ENCODE peak calls at places on chromosomes 2 and 18, in five cellular contexts. One of them, this sample, is unnamed.
A peak's percentile ranks its signal among the peaks of the same experiment; 100 is the strongest.

GRCh38 chr18:57436965-57437333 is 1.8 kb downstream of the ONECUT2 start:
- DNase-seq in WERI-Rb-1: no peak
- DNase-seq in pancreas: no peak
- DNase-seq in psoas muscle: no peak
- DNase-seq in tibial artery: no peak
- DNase-seq in this sample: no peak

GRCh38 chr18:56200381-56200831 is 438.0 kb downstream of the TXNL1 start:
- DNase-seq in WERI-Rb-1: no peak
- DNase-seq in pancreas: no peak
- DNase-seq in psoas muscle: no peak
- DNase-seq in tibial artery: no peak
- DNase-seq in this sample: no peak

GRCh38 chr2:218039171-218039570 is 29.9 kb upstream of the RUFY4 start:
- DNase-seq in WERI-Rb-1: no peak
- DNase-seq in pancreas: no peak
- DNase-seq in psoas muscle: no peak
- DNase-seq in tibial artery: no peak
- DNase-seq in this sample: no peak

GRCh38 chr18:69402219-69402989 is 1.7 kb downstream of the DOK6 start:
- DNase-seq in WERI-Rb-1: no peak
- DNase-seq in pancreas: no peak
- DNase-seq in psoas muscle: no peak
- DNase-seq in tibial artery: no peak
- DNase-seq in this sample: peak; percentile 73

GRCh38 chr2:207253946-207254345 is 88.2 kb upstream of the KLF7 start:
- DNase-seq in WERI-Rb-1: no peak
- DNase-seq in pancreas: no peak
- DNase-seq in psoas muscle: no peak
- DNase-seq in tibial artery: no peak
- DNase-seq in this sample: no peak

GRCh38 chr2:221895366-221896121 is 323.4 kb upstream of the EPHA4 start:
- DNase-seq in WERI-Rb-1: no peak
- DNase-seq in pancreas: no peak
- DNase-seq in psoas muscle: no peak
- DNase-seq in tibial artery: no peak
- DNase-seq in this sample: no peak

GRCh38 chr2:226220511-226220910 is 579.1 kb downstream of the IRS1 start:
- DNase-seq in WERI-Rb-1: no peak
- DNase-seq in pancreas: no peak
- DNase-seq in psoas muscle: no peak
- DNase-seq in tibial artery: no peak
- DNase-seq in this sample: no peak

GRCh38 chr2:9565436-9566153 is 10.0 kb upstream of the ADAM17 start:
- DNase-seq in WERI-Rb-1: no peak
- DNase-seq in pancreas: peak; percentile 25
- DNase-seq in psoas muscle: peak; percentile 84
- DNase-seq in tibial artery: peak; percentile 97
- DNase-seq in this sample: no peak

GRCh38 chr2:237968048-237968862 is 1.4 kb downstream of the UBE2F start:
- DNase-seq in WERI-Rb-1: no peak
- DNase-seq in pancreas: no peak
- DNase-seq in psoas muscle: no peak
- DNase-seq in tibial artery: peak; percentile 58
- DNase-seq in this sample: peak; percentile 56

GRCh38 chr18:48813833-48814489 is 136.8 kb downstream of the SMAD7 start:
- DNase-seq in WERI-Rb-1: peak; percentile 2
- DNase-seq in pancreas: no peak
- DNase-seq in psoas muscle: peak; percentile 28
- DNase-seq in tibial artery: peak; percentile 52
- DNase-seq in this sample: peak; percentile 41

GRCh38 chr2:60215295-60215990 is 338.0 kb downstream of the BCL11A start:
- DNase-seq in WERI-Rb-1: no peak
- DNase-seq in pancreas: peak; percentile 30
- DNase-seq in psoas muscle: no peak
- DNase-seq in tibial artery: no peak
- DNase-seq in this sample: peak; percentile 68

GRCh38 chr2:46825231-46825957 is 90.2 kb downstream of the MCFD2 start:
- DNase-seq in WERI-Rb-1: no peak
- DNase-seq in pancreas: no peak
- DNase-seq in psoas muscle: no peak
- DNase-seq in tibial artery: peak; percentile 12
- DNase-seq in this sample: peak; percentile 37

GRCh38 chr18:79518683-79519128 is 123.0 kb downstream of the NFATC1 start:
- DNase-seq in WERI-Rb-1: no peak
- DNase-seq in pancreas: no peak
- DNase-seq in psoas muscle: no peak
- DNase-seq in tibial artery: no peak
- DNase-seq in this sample: peak; percentile 30

GRCh38 chr2:155633060-155633839 is 699.3 kb downstream of the NR4A2 start:
- DNase-seq in WERI-Rb-1: no peak
- DNase-seq in pancreas: no peak
- DNase-seq in psoas muscle: no peak
- DNase-seq in tibial artery: no peak
- DNase-seq in this sample: no peak

GRCh38 chr2:127225186-127225960 is 5.3 kb upstream of the CYP27C1 start:
- DNase-seq in WERI-Rb-1: no peak
- DNase-seq in pancreas: no peak
- DNase-seq in psoas muscle: no peak
- DNase-seq in tibial artery: no peak
- DNase-seq in this sample: no peak

GRCh38 chr2:96121414-96121813 is 5.0 kb upstream of the ADRA2B start:
- DNase-seq in WERI-Rb-1: no peak
- DNase-seq in pancreas: no peak
- DNase-seq in psoas muscle: no peak
- DNase-seq in tibial artery: no peak
- DNase-seq in this sample: no peak

GRCh38 chr18:32301976-32302743 is 112.3 kb downstream of the MEP1B start:
- DNase-seq in WERI-Rb-1: no peak
- DNase-seq in pancreas: no peak
- DNase-seq in psoas muscle: no peak
- DNase-seq in tibial artery: no peak
- DNase-seq in this sample: no peak

GRCh38 chr2:195850764-195851163 is 193.7 kb downstream of the SLC39A10 start:
- DNase-seq in WERI-Rb-1: no peak
- DNase-seq in pancreas: no peak
- DNase-seq in psoas muscle: no peak
- DNase-seq in tibial artery: no peak
- DNase-seq in this sample: no peak

GRCh38 chr18:26863921-26864497 is 1.5 kb downstream of the AQP4 start:
- DNase-seq in WERI-Rb-1: no peak
- DNase-seq in pancreas: no peak
- DNase-seq in psoas muscle: no peak
- DNase-seq in tibial artery: no peak
- DNase-seq in this sample: peak; percentile 55

GRCh38 chr18:26575865-26576217 is 27.5 kb upstream of the KCTD1 start:
- DNase-seq in WERI-Rb-1: no peak
- DNase-seq in pancreas: no peak
- DNase-seq in psoas muscle: no peak
- DNase-seq in tibial artery: no peak
- DNase-seq in this sample: no peak

DNA sequence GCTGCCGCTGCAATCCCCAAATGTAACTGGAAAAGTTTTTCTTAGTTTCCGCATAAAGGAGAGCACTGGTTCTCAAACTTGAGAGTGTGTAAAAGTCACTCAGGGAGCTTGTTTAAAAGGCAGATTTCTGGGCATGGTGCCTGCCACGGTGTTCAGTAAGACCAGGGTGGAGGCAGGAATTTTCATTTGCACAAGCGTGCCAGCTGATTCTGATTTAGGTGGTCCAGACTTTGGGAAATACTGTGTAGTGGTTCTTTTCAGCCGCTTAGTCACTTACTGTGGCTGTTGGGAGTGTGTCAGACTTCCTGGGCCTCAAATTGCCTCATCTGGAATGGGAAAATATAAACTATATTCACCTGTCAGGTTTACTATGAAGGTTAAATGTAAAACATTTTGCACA is 788 bp downstream of the ARMC9 start:
- DNase-seq in WERI-Rb-1: no peak
- DNase-seq in pancreas: no peak
- DNase-seq in psoas muscle: no peak
- DNase-seq in tibial artery: no peak
- DNase-seq in this sample: no peak
- H3K27ac ChIP-seq in WERI-Rb-1: peak overlapping the region; percentile 97
- H3K27ac ChIP-seq in pancreas: no peak overlapping the region
- H3K27ac ChIP-seq in psoas muscle: no peak overlapping the region
- H3K27ac ChIP-seq in tibial artery: peak overlapping the region; percentile 73
- H3K27ac ChIP-seq in this sample: no peak overlapping the region

DNA sequence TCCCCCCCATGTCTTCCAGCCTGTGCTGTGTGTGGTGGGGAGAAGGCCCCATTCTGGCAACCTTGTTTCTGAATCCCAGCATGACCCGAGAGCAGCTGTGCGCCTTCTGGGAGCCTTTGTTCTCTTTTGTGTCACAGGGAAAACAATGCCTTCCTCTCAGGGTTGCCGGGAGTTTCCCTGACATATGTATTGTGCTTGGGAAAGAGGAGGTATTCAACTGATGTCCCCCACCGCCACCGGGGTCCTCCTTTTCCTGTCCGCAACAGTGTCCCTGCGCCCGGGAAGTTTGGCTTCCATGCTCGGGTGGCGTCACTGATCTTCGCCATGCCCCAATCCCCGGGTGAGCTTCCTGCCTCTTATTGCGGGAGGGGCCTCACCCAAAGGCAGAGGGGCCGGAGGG is 77.5 kb upstream of the ASB18 start:
- DNase-seq in WERI-Rb-1: no peak
- DNase-seq in pancreas: no peak
- DNase-seq in psoas muscle: no peak
- DNase-seq in tibial artery: no peak
- DNase-seq in this sample: no peak
- H3K4me3 ChIP-seq in WERI-Rb-1: no peak overlapping the region
- H3K4me3 ChIP-seq in pancreas: no peak overlapping the region
- H3K4me3 ChIP-seq in psoas muscle: no peak overlapping the region
- H3K4me3 ChIP-seq in tibial artery: no peak overlapping the region
- H3K4me3 ChIP-seq in this sample: no peak overlapping the region

DNA sequence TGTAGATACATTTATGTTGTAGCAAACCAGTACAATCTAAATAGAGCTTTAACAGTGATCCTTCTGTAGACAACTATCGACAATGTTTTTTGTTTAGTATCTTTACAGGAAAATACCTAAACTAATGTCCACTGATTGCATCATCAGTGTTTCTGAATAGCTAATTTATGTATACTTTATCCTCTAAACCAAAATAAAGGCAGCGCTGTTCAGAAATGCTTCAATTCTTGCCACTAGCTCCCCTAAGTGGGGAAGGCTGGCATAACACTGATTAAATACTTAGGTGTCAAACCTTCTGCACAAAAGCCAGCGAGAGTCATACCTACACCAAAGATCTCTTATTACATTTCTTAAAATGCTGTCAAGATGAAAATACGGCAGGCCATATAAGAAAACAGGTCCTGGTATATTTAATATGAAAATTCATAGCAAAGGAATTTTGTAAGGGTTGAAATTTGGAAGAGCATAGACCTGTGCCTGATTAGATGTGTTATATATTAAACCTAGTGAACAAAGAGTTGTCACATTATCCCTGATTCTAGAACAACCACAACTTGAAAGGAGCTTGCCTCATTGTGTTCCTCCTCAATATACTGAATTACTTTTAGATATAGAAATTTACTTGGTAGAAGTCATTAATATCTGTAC is 1693.4 kb upstream of the SLC39A10 start:
- DNase-seq in WERI-Rb-1: peak; percentile 42
- DNase-seq in pancreas: no peak
- DNase-seq in psoas muscle: no peak
- DNase-seq in tibial artery: no peak
- DNase-seq in this sample: peak; percentile 56
- H3K27ac ChIP-seq in WERI-Rb-1: no peak overlapping the region
- H3K27ac ChIP-seq in pancreas: no peak overlapping the region
- H3K27ac ChIP-seq in psoas muscle: no peak overlapping the region
- H3K27ac ChIP-seq in tibial artery: no peak overlapping the region
- H3K27ac ChIP-seq in this sample: no peak overlapping the region

DNA sequence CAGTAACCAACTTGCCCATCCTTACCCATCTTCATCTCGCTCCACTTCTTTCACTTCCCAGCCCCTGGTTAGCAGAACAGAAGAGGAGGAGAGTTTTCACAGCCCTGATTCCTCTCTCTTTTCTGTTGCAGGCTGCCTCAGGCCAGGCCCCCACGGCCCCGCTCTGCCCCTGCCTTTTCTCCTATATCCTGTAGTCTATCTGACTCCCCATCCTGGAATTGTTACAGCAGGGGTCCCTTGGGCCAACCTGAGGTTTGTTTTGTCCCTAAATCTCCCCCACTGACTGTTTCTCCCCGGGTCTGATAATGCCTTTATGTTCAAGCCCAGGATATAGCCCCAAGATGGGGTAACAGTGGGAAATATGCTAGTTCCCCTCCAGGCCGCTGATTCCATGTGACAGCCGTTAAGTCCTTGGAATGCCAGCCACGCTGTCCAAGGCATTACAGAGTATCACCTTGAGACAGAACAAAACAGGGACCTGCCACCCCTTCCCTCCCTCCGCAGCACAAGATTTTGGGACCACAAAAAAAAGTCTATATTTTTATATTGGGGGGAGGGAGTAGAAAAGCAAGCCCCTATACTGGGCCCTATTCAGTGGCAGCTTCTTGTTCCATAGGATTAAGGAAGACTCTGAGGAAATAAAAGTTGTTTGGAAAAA is 1.4 kb downstream of the OST4 start:
- DNase-seq in WERI-Rb-1: no peak
- DNase-seq in pancreas: no peak
- DNase-seq in psoas muscle: no peak
- DNase-seq in tibial artery: no peak
- DNase-seq in this sample: no peak
- H3K4me3 ChIP-seq in WERI-Rb-1: no peak overlapping the region
- H3K4me3 ChIP-seq in pancreas: peak overlapping the region; percentile 89
- H3K4me3 ChIP-seq in psoas muscle: peak overlapping the region; percentile 90
- H3K4me3 ChIP-seq in tibial artery: peak overlapping the region; percentile 95
- H3K4me3 ChIP-seq in this sample: peak overlapping the region; percentile 100

DNA sequence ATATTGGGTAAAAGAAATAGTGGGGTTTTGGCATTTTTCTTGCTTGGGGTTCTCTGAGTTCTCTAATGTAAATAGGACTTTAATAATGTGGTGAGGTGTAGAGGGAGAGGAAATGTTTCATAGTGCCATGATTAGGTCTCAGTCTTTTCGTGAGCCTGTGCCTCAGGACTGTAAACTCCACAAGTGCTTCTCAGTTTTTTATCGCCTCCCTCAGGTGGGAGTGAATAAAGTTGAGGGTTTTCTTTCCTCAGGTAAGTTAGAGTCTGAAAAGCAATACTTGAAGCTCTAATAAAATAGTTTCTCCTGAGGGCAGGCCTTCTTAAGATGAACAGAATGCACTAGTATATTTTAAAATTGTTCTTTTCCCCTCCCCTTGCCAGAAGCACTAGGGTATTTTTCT is 243.1 kb upstream of the SETBP1 start:
- DNase-seq in WERI-Rb-1: no peak
- DNase-seq in pancreas: no peak
- DNase-seq in psoas muscle: no peak
- DNase-seq in tibial artery: no peak
- DNase-seq in this sample: no peak
- H3K27ac ChIP-seq in WERI-Rb-1: no peak overlapping the region
- H3K27ac ChIP-seq in pancreas: no peak overlapping the region
- H3K27ac ChIP-seq in psoas muscle: no peak overlapping the region
- H3K27ac ChIP-seq in tibial artery: no peak overlapping the region
- H3K27ac ChIP-seq in this sample: no peak overlapping the region

GRCh38 chr2:45732946-45733345 is 81.5 kb downstream of the PRKCE start:
- DNase-seq in WERI-Rb-1: no peak
- DNase-seq in pancreas: no peak
- DNase-seq in psoas muscle: no peak
- DNase-seq in tibial artery: no peak
- DNase-seq in this sample: no peak
- H3K4me3 ChIP-seq in WERI-Rb-1: no peak overlapping the region
- H3K4me3 ChIP-seq in pancreas: no peak overlapping the region
- H3K4me3 ChIP-seq in psoas muscle: no peak overlapping the region
- H3K4me3 ChIP-seq in tibial artery: no peak overlapping the region
- H3K4me3 ChIP-seq in this sample: no peak overlapping the region